ENCODE peak calls at places on chromosomes 3 and 15, in four cellular contexts. T is adrenal gland, O is mammary epithelial cell, B is body of pancreas. K is an unnamed sample. For H3K4me1, the result is how much of the 10 kb centered on the place peaks cover.

GRCh38 chr3:60756231-60756630 is 495.0 kb downstream of the FHIT start:
- DNase-seq in T (no peak), O (no peak), B (no peak), K (no peak)

GRCh38 chr15:93178371-93178770 is 89.4 kb upstream of the RGMA start:
- DNase-seq in T (no peak), O (no peak), B (no peak), K (no peak)

GRCh38 chr3:175288616-175289015 is 429.5 kb downstream of the NAALADL2 start:
- DNase-seq in T (no peak), O (no peak), B (no peak), K (no peak)

GRCh38 chr3:87298111-87298718 is 21.8 kb upstream of the POU1F1 start:
- DNase-seq in T (no peak), O (peak), B (no peak), K (no peak)

GRCh38 chr3:125594581-125595011 is 701 bp downstream of the OSBPL11 start:
- DNase-seq in T (peak), O (peak), B (peak), K (no peak)

GRCh38 chr3:56921573-56922571 is 120.1 kb upstream of the ARHGEF3 start:
- DNase-seq in T (peak), O (no peak), B (no peak), K (no peak)

GRCh38 chr3:195030791-195031321 is 240.1 kb downstream of the XXYLT1 start:
- DNase-seq in T (peak), O (peak), B (no peak), K (no peak)

GRCh38 chr3:102163039-102163817 is 271.6 kb upstream of the ZPLD1 start:
- DNase-seq in T (peak), O (peak), B (peak), K (peak)

GRCh38 chr3:166013073-166013679 is 176.0 kb upstream of the BCHE start:
- DNase-seq in T (no peak), O (peak), B (no peak), K (no peak)

GRCh38 chr3:42301446-42302175 is 35.6 kb upstream of the CCK start:
- DNase-seq in T (no peak), O (no peak), B (no peak), K (no peak)

GRCh38 chr15:72948662-72949061 is 103.6 kb upstream of the NEO1 start:
- DNase-seq in T (no peak), O (no peak), B (no peak), K (no peak)

GRCh38 chr3:131503328-131503650 is 518 bp upstream of the MRPL3 start:
- DNase-seq in T (no peak), O (no peak), B (no peak), K (no peak)

GRCh38 chr3:44525060-44525459 is 29.9 kb upstream of the ZKSCAN7 start:
- DNase-seq in T (no peak), O (no peak), B (no peak), K (no peak)

GRCh38 chr3:44530957-44531356 is 24.0 kb upstream of the ZKSCAN7 start:
- DNase-seq in T (no peak), O (no peak), B (no peak), K (no peak)

GRCh38 chr3:44529927-44530326 is 25.1 kb upstream of the ZKSCAN7 start:
- DNase-seq in T (no peak), O (no peak), B (no peak), K (no peak)
- TF ChIP-seq CTCF in T (no peak), O (peak), B (no peak), K (no peak)

GRCh38 chr3:14424711-14425573 is 22.5 kb downstream of the SLC6A6 start:
- DNase-seq in T (no peak), O (no peak), B (peak), K (no peak)

GRCh38 chr3:14426305-14426620 is 23.9 kb downstream of the SLC6A6 start:
- DNase-seq in T (no peak), O (no peak), B (no peak), K (no peak)

GRCh38 chr3:14423963-14424362 is 21.6 kb downstream of the SLC6A6 start:
- DNase-seq in T (no peak), O (no peak), B (no peak), K (no peak)

GRCh38 chr3:14423197-14423743 is 20.9 kb downstream of the SLC6A6 start:
- DNase-seq in T (no peak), O (peak), B (peak), K (no peak)

DNA sequence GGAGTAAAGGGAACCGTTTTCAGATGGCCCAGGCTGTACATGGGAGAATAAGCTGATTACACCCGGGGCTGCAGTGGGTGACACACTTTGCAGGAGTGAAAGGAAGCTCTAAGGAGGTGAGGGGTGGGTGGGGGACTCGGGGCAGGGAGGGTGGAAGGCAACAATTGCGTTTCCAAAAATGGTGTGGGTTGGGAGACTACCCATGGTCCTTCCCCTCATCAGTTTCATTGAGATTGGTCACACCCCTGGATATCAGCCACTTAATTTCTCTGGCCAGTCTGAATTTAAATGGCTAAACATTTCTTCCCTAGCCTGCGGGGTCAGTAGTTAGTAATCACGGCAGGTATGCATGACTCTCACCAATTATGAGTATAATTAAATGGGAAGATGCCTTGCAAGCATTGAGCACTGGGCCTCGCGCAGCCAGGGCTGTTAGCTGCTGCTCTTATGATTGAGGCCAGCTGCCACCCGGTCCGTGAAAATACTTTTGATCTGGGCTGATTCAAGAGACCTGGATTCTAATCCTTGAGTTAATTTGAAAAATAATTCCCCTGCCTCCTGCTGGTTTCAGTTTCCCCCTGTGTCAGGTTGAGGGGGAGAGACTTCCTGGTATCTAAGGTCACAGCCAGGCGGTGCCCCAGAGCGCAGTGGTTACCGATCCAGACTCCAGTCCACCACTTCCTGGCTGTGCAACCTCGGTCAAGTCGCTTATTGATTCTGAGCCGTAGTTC is 23.3 kb downstream of the SLC6A6 start:
- DNase-seq in T (no peak), O (no peak), B (no peak), K (no peak)
- H3K27ac ChIP-seq in T (no peak), O (no peak), B (no peak), K (no peak)

DNA sequence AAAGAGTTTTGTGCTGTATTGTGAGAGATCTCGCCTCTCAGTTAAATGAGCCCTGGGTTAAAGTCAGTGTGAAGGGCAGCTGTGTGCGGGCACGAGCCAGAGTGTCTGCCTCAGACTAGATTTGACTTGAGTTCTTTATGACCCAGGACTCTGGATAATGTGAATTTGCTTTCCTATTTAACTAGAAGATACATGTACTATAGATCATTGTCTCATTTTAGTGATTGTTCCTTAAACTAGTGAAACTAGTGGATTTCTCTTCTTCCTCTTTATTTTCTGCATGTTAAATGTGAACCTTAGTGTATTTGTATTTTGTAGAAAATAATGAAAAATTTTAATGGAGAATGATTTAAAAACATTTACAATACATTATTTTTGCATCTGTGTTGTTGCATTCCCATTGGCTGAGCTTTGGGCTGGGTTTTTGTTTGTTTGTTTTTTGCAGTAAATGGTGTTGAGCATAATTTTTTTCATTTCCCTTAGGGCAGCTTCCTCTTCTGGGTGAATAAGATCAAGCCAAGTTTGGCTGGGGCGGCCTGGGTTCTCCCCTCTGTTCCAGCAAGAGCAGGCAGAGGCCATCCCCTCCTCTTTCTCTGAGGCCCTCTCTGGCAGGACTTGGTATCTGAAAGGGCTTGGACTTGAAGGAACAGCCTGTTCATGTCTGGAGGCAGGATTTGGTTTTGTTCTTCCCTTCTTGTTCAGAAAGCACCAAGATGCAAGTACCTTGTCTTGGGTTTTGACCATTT is 15.0 kb downstream of the GCSAM start:
- DNase-seq in T (peak), O (no peak), B (no peak), K (no peak)
- H3K4me1 ChIP-seq in T (under half), O (under half), B (under half), K (under half)

GRCh38 chr3:141729240-141729639 is 8.9 kb upstream of the RNF7 start:
- DNase-seq in T (no peak), O (no peak), B (no peak), K (no peak)
- TF ChIP-seq CTCF in T (no peak), O (no peak), B (no peak), K (no peak)